ENCODE peak calls at places on chromosome 13, in eight cellular contexts. One of them, this sample, is unnamed.
A peak's percentile ranks its signal among the peaks of the same experiment; 100 is the strongest.

GRCh38 chr13:98192008-98192407 is 14.9 kb upstream of the RNF113B start:
- DNase-seq in cardiac muscle cell: no peak
- DNase-seq in endothelial cell: no peak
- DNase-seq in GM12865: no peak
- DNase-seq in RWPE1: no peak
- DNase-seq in thoracic aorta: no peak
- DNase-seq in foreskin keratinocyte: no peak
- DNase-seq in NB4: no peak
- DNase-seq in this sample: no peak

GRCh38 chr13:33289966-33290365 is 4.4 kb upstream of the STARD13 start:
- DNase-seq in cardiac muscle cell: no peak
- DNase-seq in endothelial cell: no peak
- DNase-seq in GM12865: no peak
- DNase-seq in RWPE1: no peak
- DNase-seq in thoracic aorta: no peak
- DNase-seq in foreskin keratinocyte: no peak
- DNase-seq in NB4: no peak
- DNase-seq in this sample: no peak

GRCh38 chr13:62122434-62122833 is 706.8 kb upstream of the PCDH20 start:
- DNase-seq in cardiac muscle cell: no peak
- DNase-seq in endothelial cell: no peak
- DNase-seq in GM12865: no peak
- DNase-seq in RWPE1: no peak
- DNase-seq in thoracic aorta: no peak
- DNase-seq in foreskin keratinocyte: no peak
- DNase-seq in NB4: no peak
- DNase-seq in this sample: no peak

GRCh38 chr13:23949200-23949599 is 51.9 kb upstream of the C1QTNF9B start:
- DNase-seq in cardiac muscle cell: no peak
- DNase-seq in endothelial cell: no peak
- DNase-seq in GM12865: no peak
- DNase-seq in RWPE1: no peak
- DNase-seq in thoracic aorta: no peak
- DNase-seq in foreskin keratinocyte: no peak
- DNase-seq in NB4: no peak
- DNase-seq in this sample: no peak

GRCh38 chr13:41231786-41232185 is 31.6 kb downstream of the MTRF1 start:
- DNase-seq in cardiac muscle cell: peak; percentile 1
- DNase-seq in endothelial cell: no peak
- DNase-seq in GM12865: peak; percentile 28
- DNase-seq in RWPE1: no peak
- DNase-seq in thoracic aorta: no peak
- DNase-seq in foreskin keratinocyte: no peak
- DNase-seq in NB4: no peak
- DNase-seq in this sample: no peak

GRCh38 chr13:49304356-49304755 is 56.6 kb downstream of the CDADC1 start:
- DNase-seq in cardiac muscle cell: no peak
- DNase-seq in endothelial cell: no peak
- DNase-seq in GM12865: no peak
- DNase-seq in RWPE1: no peak
- DNase-seq in thoracic aorta: no peak
- DNase-seq in foreskin keratinocyte: no peak
- DNase-seq in NB4: no peak
- DNase-seq in this sample: no peak

GRCh38 chr13:40668335-40668734 is 1.9 kb upstream of the FOXO1 start:
- DNase-seq in cardiac muscle cell: no peak
- DNase-seq in endothelial cell: peak; percentile 29
- DNase-seq in GM12865: peak; percentile 73
- DNase-seq in RWPE1: peak; percentile 20
- DNase-seq in thoracic aorta: no peak
- DNase-seq in foreskin keratinocyte: no peak
- DNase-seq in NB4: peak; percentile 22
- DNase-seq in this sample: no peak

GRCh38 chr13:28794370-28794769 is 25.8 kb upstream of the MTUS2 start:
- DNase-seq in cardiac muscle cell: no peak
- DNase-seq in endothelial cell: no peak
- DNase-seq in GM12865: no peak
- DNase-seq in RWPE1: no peak
- DNase-seq in thoracic aorta: no peak
- DNase-seq in foreskin keratinocyte: no peak
- DNase-seq in NB4: no peak
- DNase-seq in this sample: no peak

GRCh38 chr13:33610471-33611015 is 207.4 kb upstream of the RFC3 start:
- DNase-seq in cardiac muscle cell: no peak
- DNase-seq in endothelial cell: no peak
- DNase-seq in GM12865: no peak
- DNase-seq in RWPE1: no peak
- DNase-seq in thoracic aorta: no peak
- DNase-seq in foreskin keratinocyte: no peak
- DNase-seq in NB4: peak; percentile 46
- DNase-seq in this sample: no peak

GRCh38 chr13:48715977-48716376 is 62.2 kb downstream of the CYSLTR2 start:
- DNase-seq in cardiac muscle cell: no peak
- DNase-seq in endothelial cell: no peak
- DNase-seq in GM12865: no peak
- DNase-seq in RWPE1: no peak
- DNase-seq in thoracic aorta: no peak
- DNase-seq in foreskin keratinocyte: no peak
- DNase-seq in NB4: peak; percentile 11
- DNase-seq in this sample: no peak

GRCh38 chr13:42707596-42707995 is 73.8 kb upstream of the FAM216B start:
- DNase-seq in cardiac muscle cell: no peak
- DNase-seq in endothelial cell: no peak
- DNase-seq in GM12865: no peak
- DNase-seq in RWPE1: no peak
- DNase-seq in thoracic aorta: no peak
- DNase-seq in foreskin keratinocyte: no peak
- DNase-seq in NB4: no peak
- DNase-seq in this sample: no peak

GRCh38 chr13:40484101-40484800 is 182.2 kb downstream of the FOXO1 start:
- DNase-seq in cardiac muscle cell: no peak
- DNase-seq in endothelial cell: no peak
- DNase-seq in GM12865: no peak
- DNase-seq in RWPE1: no peak
- DNase-seq in thoracic aorta: no peak
- DNase-seq in foreskin keratinocyte: no peak
- DNase-seq in NB4: no peak
- DNase-seq in this sample: no peak

GRCh38 chr13:40440990-40441820 is 225.2 kb downstream of the FOXO1 start:
- DNase-seq in cardiac muscle cell: peak; percentile 35
- DNase-seq in endothelial cell: no peak
- DNase-seq in GM12865: no peak
- DNase-seq in RWPE1: peak; percentile 44
- DNase-seq in thoracic aorta: peak; percentile 38
- DNase-seq in foreskin keratinocyte: no peak
- DNase-seq in NB4: no peak
- DNase-seq in this sample: no peak

GRCh38 chr13:46168341-46168740 is 13.6 kb downstream of the LCP1 start:
- DNase-seq in cardiac muscle cell: no peak
- DNase-seq in endothelial cell: no peak
- DNase-seq in GM12865: peak; percentile 76
- DNase-seq in RWPE1: no peak
- DNase-seq in thoracic aorta: no peak
- DNase-seq in foreskin keratinocyte: peak; percentile 65
- DNase-seq in NB4: peak; percentile 96
- DNase-seq in this sample: no peak

GRCh38 chr13:22789916-22790315 is 390.9 kb upstream of the SGCG start:
- DNase-seq in cardiac muscle cell: peak; percentile 52
- DNase-seq in endothelial cell: no peak
- DNase-seq in GM12865: no peak
- DNase-seq in RWPE1: no peak
- DNase-seq in thoracic aorta: no peak
- DNase-seq in foreskin keratinocyte: no peak
- DNase-seq in NB4: no peak
- DNase-seq in this sample: no peak

DNA sequence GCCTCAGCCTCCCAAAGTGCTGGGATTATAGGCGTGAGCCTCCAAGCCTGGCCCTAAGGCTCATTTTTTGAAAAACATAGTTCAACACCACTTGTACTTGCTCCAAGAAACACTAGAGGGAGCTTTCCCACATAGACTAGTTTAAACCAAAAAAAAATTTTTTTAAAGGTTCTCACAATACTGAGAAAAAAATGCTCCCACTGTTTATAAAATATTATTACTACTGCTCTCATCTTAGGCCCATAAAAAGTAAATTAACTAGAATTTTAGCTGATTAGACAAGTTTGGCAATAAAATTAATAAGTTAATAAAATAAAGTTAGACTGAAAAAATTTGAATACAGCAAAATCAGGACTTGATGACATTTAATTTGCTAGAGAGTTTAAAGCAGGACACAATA is 109.5 kb downstream of the TBC1D4 start:
- DNase-seq in cardiac muscle cell: peak; percentile 54
- DNase-seq in endothelial cell: peak; percentile 25
- DNase-seq in GM12865: peak; percentile 62
- DNase-seq in RWPE1: peak; percentile 50
- DNase-seq in thoracic aorta: no peak
- DNase-seq in foreskin keratinocyte: no peak
- DNase-seq in NB4: peak; percentile 51
- DNase-seq in this sample: no peak
- TF ChIP-seq CTCF in cardiac muscle cell: peak; percentile 69
- TF ChIP-seq CTCF in endothelial cell: peak; percentile 83
- TF ChIP-seq CTCF in GM12865: peak; percentile 58
- TF ChIP-seq CTCF in RWPE1: peak; percentile 78
- TF ChIP-seq CTCF in thoracic aorta: peak; percentile 64
- TF ChIP-seq CTCF in foreskin keratinocyte: peak; percentile 80
- TF ChIP-seq CTCF in NB4: peak; percentile 59
- TF ChIP-seq CTCF in this sample: peak; percentile 76

DNA sequence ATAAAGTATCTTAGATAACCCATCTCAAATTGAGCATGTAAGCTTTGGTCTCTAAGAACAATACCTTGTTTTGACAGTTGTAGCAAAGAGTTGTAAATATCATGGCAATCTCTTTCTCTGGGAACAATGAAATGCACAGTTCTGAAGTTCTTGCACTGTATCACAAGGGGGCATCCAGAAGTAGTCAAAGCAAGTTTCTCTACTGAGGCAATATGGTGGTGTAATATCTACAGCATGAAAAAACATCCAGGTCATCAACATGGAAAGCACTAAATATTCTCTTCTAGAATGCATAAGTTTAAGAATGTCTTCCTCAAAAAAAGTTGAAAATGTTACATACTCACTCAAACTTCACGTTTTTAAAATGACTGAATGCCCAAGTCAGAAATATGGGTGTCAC is 19.6 kb downstream of the MTMR6 start:
- DNase-seq in cardiac muscle cell: no peak
- DNase-seq in endothelial cell: no peak
- DNase-seq in GM12865: peak; percentile 16
- DNase-seq in RWPE1: no peak
- DNase-seq in thoracic aorta: no peak
- DNase-seq in foreskin keratinocyte: no peak
- DNase-seq in NB4: peak; percentile 44
- DNase-seq in this sample: no peak
- TF ChIP-seq CTCF in cardiac muscle cell: peak; percentile 20
- TF ChIP-seq CTCF in endothelial cell: no peak
- TF ChIP-seq CTCF in GM12865: peak; percentile 13
- TF ChIP-seq CTCF in RWPE1: no peak
- TF ChIP-seq CTCF in thoracic aorta: no peak
- TF ChIP-seq CTCF in foreskin keratinocyte: peak; percentile 49
- TF ChIP-seq CTCF in NB4: peak; percentile 35
- TF ChIP-seq CTCF in this sample: peak; percentile 20

DNA sequence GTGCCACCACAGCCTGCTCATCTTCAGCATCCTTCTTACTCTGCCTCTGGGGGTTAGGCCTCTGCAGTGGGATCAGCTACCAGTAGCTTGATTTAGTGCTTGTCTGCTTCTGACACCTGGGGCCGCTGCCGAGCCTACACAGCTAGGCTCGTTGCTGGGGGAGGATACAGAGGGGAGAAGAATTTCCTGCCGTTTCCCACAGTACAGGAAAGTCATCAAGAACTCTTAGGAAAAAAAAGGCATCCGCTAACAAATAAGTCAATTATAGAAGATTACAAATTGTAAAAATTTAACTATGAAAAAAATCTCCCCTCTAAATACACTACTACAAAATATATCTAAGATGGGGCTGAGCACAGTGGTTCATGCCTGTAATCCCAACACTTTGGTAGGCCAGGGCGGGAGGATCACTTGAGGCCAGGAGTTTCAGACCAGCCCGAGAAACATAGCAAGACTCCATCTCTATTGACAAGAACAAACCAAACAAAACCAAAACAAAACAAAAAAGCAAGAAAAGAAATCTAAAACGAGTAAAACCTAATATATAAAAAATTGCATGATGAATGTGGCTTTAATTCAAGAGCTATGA is 26.7 kb downstream of the LATS2 start:
- DNase-seq in cardiac muscle cell: peak; percentile 23
- DNase-seq in endothelial cell: peak; percentile 52
- DNase-seq in GM12865: no peak
- DNase-seq in RWPE1: no peak
- DNase-seq in thoracic aorta: no peak
- DNase-seq in foreskin keratinocyte: no peak
- DNase-seq in NB4: peak; percentile 33
- DNase-seq in this sample: no peak
- TF ChIP-seq CTCF in cardiac muscle cell: peak; percentile 45
- TF ChIP-seq CTCF in endothelial cell: no peak
- TF ChIP-seq CTCF in GM12865: no peak
- TF ChIP-seq CTCF in RWPE1: no peak
- TF ChIP-seq CTCF in thoracic aorta: no peak
- TF ChIP-seq CTCF in foreskin keratinocyte: no peak
- TF ChIP-seq CTCF in NB4: no peak
- TF ChIP-seq CTCF in this sample: no peak

GRCh38 chr13:112966776-112967175 is 2.2 kb upstream of the MCF2L start:
- DNase-seq in cardiac muscle cell: no peak
- DNase-seq in endothelial cell: no peak
- DNase-seq in GM12865: no peak
- DNase-seq in RWPE1: no peak
- DNase-seq in thoracic aorta: no peak
- DNase-seq in foreskin keratinocyte: no peak
- DNase-seq in NB4: no peak
- DNase-seq in this sample: no peak

GRCh38 chr13:112969692-112970338 is 801 bp downstream of the MCF2L start:
- DNase-seq in cardiac muscle cell: no peak
- DNase-seq in endothelial cell: no peak
- DNase-seq in GM12865: no peak
- DNase-seq in RWPE1: no peak
- DNase-seq in thoracic aorta: no peak
- DNase-seq in foreskin keratinocyte: no peak
- DNase-seq in NB4: no peak
- DNase-seq in this sample: no peak

GRCh38 chr13:112968910-112969691 is at the start of gene MCF2L:
- DNase-seq in cardiac muscle cell: peak; percentile 56
- DNase-seq in endothelial cell: no peak
- DNase-seq in GM12865: peak; percentile 3
- DNase-seq in RWPE1: no peak
- DNase-seq in thoracic aorta: no peak
- DNase-seq in foreskin keratinocyte: no peak
- DNase-seq in NB4: no peak
- DNase-seq in this sample: no peak

GRCh38 chr13:112967666-112968379 is 1.2 kb upstream of the MCF2L start:
- DNase-seq in cardiac muscle cell: no peak
- DNase-seq in endothelial cell: no peak
- DNase-seq in GM12865: no peak
- DNase-seq in RWPE1: no peak
- DNase-seq in thoracic aorta: no peak
- DNase-seq in foreskin keratinocyte: no peak
- DNase-seq in NB4: no peak
- DNase-seq in this sample: no peak

GRCh38 chr13:112968380-112968909 is 569 bp upstream of the MCF2L start:
- DNase-seq in cardiac muscle cell: peak; percentile 39
- DNase-seq in endothelial cell: no peak
- DNase-seq in GM12865: peak; percentile 1
- DNase-seq in RWPE1: no peak
- DNase-seq in thoracic aorta: no peak
- DNase-seq in foreskin keratinocyte: no peak
- DNase-seq in NB4: no peak
- DNase-seq in this sample: peak; percentile 41
- TF ChIP-seq CTCF in cardiac muscle cell: no peak
- TF ChIP-seq CTCF in endothelial cell: no peak
- TF ChIP-seq CTCF in GM12865: no peak
- TF ChIP-seq CTCF in RWPE1: no peak
- TF ChIP-seq CTCF in thoracic aorta: no peak
- TF ChIP-seq CTCF in foreskin keratinocyte: no peak
- TF ChIP-seq CTCF in NB4: no peak
- TF ChIP-seq CTCF in this sample: peak; percentile 55

GRCh38 chr13:36475468-36475867 is 43.2 kb downstream of the CCNA1 start:
- DNase-seq in cardiac muscle cell: no peak
- DNase-seq in endothelial cell: no peak
- DNase-seq in GM12865: no peak
- DNase-seq in RWPE1: peak; percentile 37
- DNase-seq in thoracic aorta: no peak
- DNase-seq in foreskin keratinocyte: no peak
- DNase-seq in NB4: peak; percentile 58
- DNase-seq in this sample: no peak
- TF ChIP-seq CTCF in cardiac muscle cell: peak; percentile 16
- TF ChIP-seq CTCF in endothelial cell: no peak
- TF ChIP-seq CTCF in GM12865: no peak
- TF ChIP-seq CTCF in RWPE1: no peak
- TF ChIP-seq CTCF in thoracic aorta: no peak
- TF ChIP-seq CTCF in foreskin keratinocyte: peak; percentile 47
- TF ChIP-seq CTCF in NB4: peak; percentile 39
- TF ChIP-seq CTCF in this sample: no peak

This sample was measured in progenitor cell of endocrine pancreas.